ENCODE peak calls at places on chromosomes 12 and 14, in nine cellular contexts. One of them, this sample, is unnamed.

GRCh38 chr14:84519836-84520235 is 1010.1 kb upstream of the FLRT2 start:
- DNase-seq in breast epithelium: no peak
- DNase-seq in HCT116: no peak
- DNase-seq in transverse colon: no peak
- DNase-seq in suprapubic skin: no peak
- DNase-seq in sigmoid colon: no peak
- DNase-seq in HepG2: no peak
- DNase-seq in spleen: no peak
- DNase-seq in prostate gland: no peak
- DNase-seq in this sample: no peak

GRCh38 chr12:56749364-56749763 is 2.8 kb downstream of the PRIM1 start:
- DNase-seq in breast epithelium: no peak
- DNase-seq in HCT116: no peak
- DNase-seq in transverse colon: no peak
- DNase-seq in suprapubic skin: no peak
- DNase-seq in sigmoid colon: no peak
- DNase-seq in HepG2: no peak
- DNase-seq in spleen: no peak
- DNase-seq in prostate gland: no peak
- DNase-seq in this sample: no peak

GRCh38 chr12:40117818-40118217 is 11.9 kb upstream of the SLC2A13 start:
- DNase-seq in breast epithelium: no peak
- DNase-seq in HCT116: no peak
- DNase-seq in transverse colon: no peak
- DNase-seq in suprapubic skin: no peak
- DNase-seq in sigmoid colon: no peak
- DNase-seq in HepG2: no peak
- DNase-seq in spleen: no peak
- DNase-seq in prostate gland: no peak
- DNase-seq in this sample: no peak

GRCh38 chr12:229441-230191 is 15.7 kb upstream of the SLC6A12 start:
- DNase-seq in breast epithelium: peak; percentile 45
- DNase-seq in HCT116: no peak
- DNase-seq in transverse colon: no peak
- DNase-seq in suprapubic skin: peak; percentile 57
- DNase-seq in sigmoid colon: no peak
- DNase-seq in HepG2: no peak
- DNase-seq in spleen: peak; percentile 64
- DNase-seq in prostate gland: no peak
- DNase-seq in this sample: no peak

GRCh38 chr12:88111074-88111652 is 30.7 kb downstream of the CEP290 start:
- DNase-seq in breast epithelium: no peak
- DNase-seq in HCT116: peak; percentile 38
- DNase-seq in transverse colon: no peak
- DNase-seq in suprapubic skin: no peak
- DNase-seq in sigmoid colon: no peak
- DNase-seq in HepG2: peak; percentile 24
- DNase-seq in spleen: no peak
- DNase-seq in prostate gland: no peak
- DNase-seq in this sample: no peak

GRCh38 chr12:51323966-51324895 is at the start of gene BIN2:
- DNase-seq in breast epithelium: no peak
- DNase-seq in HCT116: no peak
- DNase-seq in transverse colon: peak; percentile 74
- DNase-seq in suprapubic skin: peak; percentile 81
- DNase-seq in sigmoid colon: no peak
- DNase-seq in HepG2: no peak
- DNase-seq in spleen: peak; percentile 98
- DNase-seq in prostate gland: no peak
- DNase-seq in this sample: peak; percentile 94

GRCh38 chr12:674272-674781 is 11.1 kb upstream of the NINJ2 start:
- DNase-seq in breast epithelium: no peak
- DNase-seq in HCT116: no peak
- DNase-seq in transverse colon: no peak
- DNase-seq in suprapubic skin: no peak
- DNase-seq in sigmoid colon: no peak
- DNase-seq in HepG2: no peak
- DNase-seq in spleen: no peak
- DNase-seq in prostate gland: no peak
- DNase-seq in this sample: no peak

GRCh38 chr12:84542289-84542688 is 370.3 kb downstream of the SLC6A15 start:
- DNase-seq in breast epithelium: no peak
- DNase-seq in HCT116: no peak
- DNase-seq in transverse colon: no peak
- DNase-seq in suprapubic skin: no peak
- DNase-seq in sigmoid colon: no peak
- DNase-seq in HepG2: no peak
- DNase-seq in spleen: no peak
- DNase-seq in prostate gland: no peak
- DNase-seq in this sample: no peak

GRCh38 chr12:105658389-105658788 is 327.9 kb downstream of the C12orf75 start:
- DNase-seq in breast epithelium: no peak
- DNase-seq in HCT116: no peak
- DNase-seq in transverse colon: no peak
- DNase-seq in suprapubic skin: no peak
- DNase-seq in sigmoid colon: no peak
- DNase-seq in HepG2: no peak
- DNase-seq in spleen: no peak
- DNase-seq in prostate gland: no peak
- DNase-seq in this sample: no peak

GRCh38 chr12:31589582-31589895 is 1.4 kb downstream of the DENND5B start:
- DNase-seq in breast epithelium: no peak
- DNase-seq in HCT116: no peak
- DNase-seq in transverse colon: no peak
- DNase-seq in suprapubic skin: peak; percentile 83
- DNase-seq in sigmoid colon: no peak
- DNase-seq in HepG2: no peak
- DNase-seq in spleen: peak; percentile 89
- DNase-seq in prostate gland: no peak
- DNase-seq in this sample: no peak

GRCh38 chr12:28759334-28759733 is 389.7 kb upstream of the FAR2 start:
- DNase-seq in breast epithelium: no peak
- DNase-seq in HCT116: no peak
- DNase-seq in transverse colon: no peak
- DNase-seq in suprapubic skin: no peak
- DNase-seq in sigmoid colon: no peak
- DNase-seq in HepG2: peak; percentile 5
- DNase-seq in spleen: no peak
- DNase-seq in prostate gland: no peak
- DNase-seq in this sample: no peak

GRCh38 chr12:51847830-51848727 is at the start of gene FIGNL2:
- DNase-seq in breast epithelium: no peak
- DNase-seq in HCT116: no peak
- DNase-seq in transverse colon: no peak
- DNase-seq in suprapubic skin: peak; percentile 81
- DNase-seq in sigmoid colon: no peak
- DNase-seq in HepG2: no peak
- DNase-seq in spleen: no peak
- DNase-seq in prostate gland: no peak
- DNase-seq in this sample: peak; percentile 83

GRCh38 chr12:109876406-109876805 is 3.9 kb downstream of the GLTP start:
- DNase-seq in breast epithelium: no peak
- DNase-seq in HCT116: no peak
- DNase-seq in transverse colon: no peak
- DNase-seq in suprapubic skin: no peak
- DNase-seq in sigmoid colon: no peak
- DNase-seq in HepG2: no peak
- DNase-seq in spleen: no peak
- DNase-seq in prostate gland: no peak
- DNase-seq in this sample: no peak

GRCh38 chr12:107369679-107370078 is 276.3 kb upstream of the CRY1 start:
- DNase-seq in breast epithelium: no peak
- DNase-seq in HCT116: no peak
- DNase-seq in transverse colon: no peak
- DNase-seq in suprapubic skin: no peak
- DNase-seq in sigmoid colon: no peak
- DNase-seq in HepG2: no peak
- DNase-seq in spleen: no peak
- DNase-seq in prostate gland: no peak
- DNase-seq in this sample: no peak

GRCh38 chr12:124650912-124651311 is 83.5 kb upstream of the NCOR2 start:
- DNase-seq in breast epithelium: no peak
- DNase-seq in HCT116: no peak
- DNase-seq in transverse colon: no peak
- DNase-seq in suprapubic skin: no peak
- DNase-seq in sigmoid colon: no peak
- DNase-seq in HepG2: no peak
- DNase-seq in spleen: no peak
- DNase-seq in prostate gland: no peak
- DNase-seq in this sample: no peak

GRCh38 chr14:75452900-75453816 is 25.3 kb downstream of the JDP2 start:
- DNase-seq in breast epithelium: peak; percentile 89
- DNase-seq in HCT116: no peak
- DNase-seq in transverse colon: peak; percentile 50
- DNase-seq in suprapubic skin: no peak
- DNase-seq in sigmoid colon: peak; percentile 92
- DNase-seq in HepG2: peak; percentile 86
- DNase-seq in spleen: peak; percentile 83
- DNase-seq in prostate gland: peak; percentile 64
- DNase-seq in this sample: peak; percentile 69
- TF ChIP-seq POLR2AphosphoS5 in breast epithelium: peak; percentile 26
- TF ChIP-seq POLR2AphosphoS5 in HCT116: no peak
- TF ChIP-seq POLR2AphosphoS5 in transverse colon: peak; percentile 6
- TF ChIP-seq POLR2AphosphoS5 in suprapubic skin: no peak
- TF ChIP-seq POLR2AphosphoS5 in sigmoid colon: peak; percentile 54
- TF ChIP-seq POLR2AphosphoS5 in HepG2: no peak
- TF ChIP-seq POLR2AphosphoS5 in spleen: peak; percentile 69
- TF ChIP-seq POLR2AphosphoS5 in prostate gland: peak; percentile 64
- TF ChIP-seq POLR2AphosphoS5 in this sample: peak; percentile 36

DNA sequence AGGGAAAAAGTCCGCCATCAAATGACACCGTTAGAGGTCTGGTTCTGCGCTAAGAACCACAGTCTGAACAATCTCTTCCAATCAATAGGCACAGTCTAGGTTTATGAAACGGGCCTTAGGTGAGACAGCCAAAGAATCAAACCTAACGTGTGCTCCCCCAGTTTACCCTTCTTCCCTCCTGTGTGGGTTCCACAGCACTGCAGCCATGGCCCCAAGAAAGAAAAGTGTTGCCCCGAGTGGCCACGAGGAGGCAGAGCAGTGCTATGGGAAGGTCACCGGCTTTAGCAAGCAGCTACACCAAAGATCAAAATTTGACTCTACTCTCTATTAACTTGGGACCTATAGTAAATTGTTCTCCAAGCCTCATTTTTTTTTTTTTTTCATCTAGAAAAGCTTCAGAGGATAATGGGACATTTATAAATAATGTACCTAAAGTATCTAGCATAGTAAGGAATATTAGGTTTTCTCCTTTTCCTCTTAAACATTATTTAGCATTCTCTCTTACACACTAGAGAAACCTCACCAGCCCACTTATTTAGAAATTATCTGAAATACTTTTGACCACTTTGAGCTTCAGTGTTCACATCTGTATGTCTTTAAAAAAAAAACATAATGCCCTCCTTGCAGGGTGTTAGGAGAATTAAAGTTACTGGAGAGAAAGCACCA is 70.2 kb upstream of the GPHB5 start:
- DNase-seq in breast epithelium: no peak
- DNase-seq in HCT116: peak; percentile 21
- DNase-seq in transverse colon: peak; percentile 71
- DNase-seq in suprapubic skin: no peak
- DNase-seq in sigmoid colon: peak; percentile 78
- DNase-seq in HepG2: peak; percentile 37
- DNase-seq in spleen: peak; percentile 82
- DNase-seq in prostate gland: peak; percentile 30
- DNase-seq in this sample: peak; percentile 46
- TF ChIP-seq CTCF in breast epithelium: peak; percentile 74
- TF ChIP-seq CTCF in HCT116: peak; percentile 86
- TF ChIP-seq CTCF in transverse colon: peak; percentile 89
- TF ChIP-seq CTCF in suprapubic skin: peak; percentile 64
- TF ChIP-seq CTCF in sigmoid colon: peak; percentile 76
- TF ChIP-seq CTCF in HepG2: peak; percentile 79
- TF ChIP-seq CTCF in spleen: peak; percentile 80
- TF ChIP-seq CTCF in prostate gland: peak; percentile 84
- TF ChIP-seq CTCF in this sample: peak; percentile 68

GRCh38 chr12:2858944-2859352 is 2.1 kb upstream of the TEX52 start:
- DNase-seq in breast epithelium: no peak
- DNase-seq in HCT116: no peak
- DNase-seq in transverse colon: no peak
- DNase-seq in suprapubic skin: no peak
- DNase-seq in sigmoid colon: no peak
- DNase-seq in HepG2: no peak
- DNase-seq in spleen: peak; percentile 68
- DNase-seq in prostate gland: no peak
- DNase-seq in this sample: no peak
- TF ChIP-seq POLR2AphosphoS5 in breast epithelium: no peak
- TF ChIP-seq POLR2AphosphoS5 in HCT116: no peak
- TF ChIP-seq POLR2AphosphoS5 in transverse colon: no peak
- TF ChIP-seq POLR2AphosphoS5 in suprapubic skin: no peak
- TF ChIP-seq POLR2AphosphoS5 in sigmoid colon: no peak
- TF ChIP-seq POLR2AphosphoS5 in HepG2: no peak
- TF ChIP-seq POLR2AphosphoS5 in spleen: no peak
- TF ChIP-seq POLR2AphosphoS5 in prostate gland: no peak
- TF ChIP-seq POLR2AphosphoS5 in this sample: no peak

GRCh38 chr14:77140937-77141591 is 527 bp downstream of the ZDHHC22 start:
- DNase-seq in breast epithelium: no peak
- DNase-seq in HCT116: no peak
- DNase-seq in transverse colon: no peak
- DNase-seq in suprapubic skin: no peak
- DNase-seq in sigmoid colon: no peak
- DNase-seq in HepG2: no peak
- DNase-seq in spleen: peak; percentile 72
- DNase-seq in prostate gland: no peak
- DNase-seq in this sample: no peak

GRCh38 chr14:77141592-77142288 is at the start of gene ZDHHC22:
- DNase-seq in breast epithelium: peak; percentile 20
- DNase-seq in HCT116: no peak
- DNase-seq in transverse colon: no peak
- DNase-seq in suprapubic skin: no peak
- DNase-seq in sigmoid colon: no peak
- DNase-seq in HepG2: no peak
- DNase-seq in spleen: no peak
- DNase-seq in prostate gland: no peak
- DNase-seq in this sample: no peak

GRCh38 chr14:77139022-77139421 is 2.6 kb downstream of the ZDHHC22 start:
- DNase-seq in breast epithelium: peak; percentile 22
- DNase-seq in HCT116: no peak
- DNase-seq in transverse colon: no peak
- DNase-seq in suprapubic skin: no peak
- DNase-seq in sigmoid colon: peak; percentile 26
- DNase-seq in HepG2: no peak
- DNase-seq in spleen: peak; percentile 51
- DNase-seq in prostate gland: no peak
- DNase-seq in this sample: no peak

GRCh38 chr14:77140343-77140936 is 1.2 kb downstream of the ZDHHC22 start:
- DNase-seq in breast epithelium: peak; percentile 41
- DNase-seq in HCT116: no peak
- DNase-seq in transverse colon: no peak
- DNase-seq in suprapubic skin: no peak
- DNase-seq in sigmoid colon: no peak
- DNase-seq in HepG2: no peak
- DNase-seq in spleen: peak; percentile 46
- DNase-seq in prostate gland: no peak
- DNase-seq in this sample: peak; percentile 61

GRCh38 chr14:77139540-77140342 is 1.9 kb downstream of the ZDHHC22 start:
- DNase-seq in breast epithelium: peak; percentile 2
- DNase-seq in HCT116: peak; percentile 27
- DNase-seq in transverse colon: peak; percentile 22
- DNase-seq in suprapubic skin: no peak
- DNase-seq in sigmoid colon: no peak
- DNase-seq in HepG2: peak; percentile 29
- DNase-seq in spleen: peak; percentile 82
- DNase-seq in prostate gland: no peak
- DNase-seq in this sample: no peak
- TF ChIP-seq CTCF in breast epithelium: no peak
- TF ChIP-seq CTCF in HCT116: peak; percentile 77
- TF ChIP-seq CTCF in transverse colon: peak; percentile 27
- TF ChIP-seq CTCF in suprapubic skin: peak; percentile 46
- TF ChIP-seq CTCF in sigmoid colon: no peak
- TF ChIP-seq CTCF in HepG2: peak; percentile 76
- TF ChIP-seq CTCF in spleen: peak; percentile 45
- TF ChIP-seq CTCF in prostate gland: peak; percentile 33
- TF ChIP-seq CTCF in this sample: no peak

GRCh38 chr12:79424109-79424721 is 266.5 kb downstream of the PAWR start:
- DNase-seq in breast epithelium: no peak
- DNase-seq in HCT116: no peak
- DNase-seq in transverse colon: no peak
- DNase-seq in suprapubic skin: no peak
- DNase-seq in sigmoid colon: no peak
- DNase-seq in HepG2: peak; percentile 91
- DNase-seq in spleen: no peak
- DNase-seq in prostate gland: no peak
- DNase-seq in this sample: no peak
- TF ChIP-seq POLR2AphosphoS5 in breast epithelium: no peak
- TF ChIP-seq POLR2AphosphoS5 in HCT116: no peak
- TF ChIP-seq POLR2AphosphoS5 in transverse colon: no peak
- TF ChIP-seq POLR2AphosphoS5 in suprapubic skin: no peak
- TF ChIP-seq POLR2AphosphoS5 in sigmoid colon: no peak
- TF ChIP-seq POLR2AphosphoS5 in HepG2: no peak
- TF ChIP-seq POLR2AphosphoS5 in spleen: no peak
- TF ChIP-seq POLR2AphosphoS5 in prostate gland: no peak
- TF ChIP-seq POLR2AphosphoS5 in this sample: no peak